ENCODE peak calls at places on chromosomes 12 and 14, in five cellular contexts. G is testis, V is uterus, N is A549, D is upper lobe of left lung. T is an unnamed sample.
A peak's percentile ranks its signal among the peaks of the same experiment; 100 is the strongest.

GRCh38 chr14:73227812-73228781 is 9.2 kb upstream of the PAPLN start:
- DNase-seq in V (peak; percentile 76), D (peak; percentile 43), N (peak; percentile 92), G (peak; percentile 67), T (no peak)

GRCh38 chr12:89673603-89674002 is 35.0 kb downstream of the ATP2B1 start:
- DNase-seq in D (no peak), V (no peak), N (no peak), G (no peak), T (no peak)

GRCh38 chr14:68094158-68094557 is 274.6 kb downstream of the RAD51B start:
- DNase-seq in G (no peak), V (no peak), D (no peak), N (no peak), T (no peak)

GRCh38 chr14:94015223-94015622 is 10.9 kb upstream of the OTUB2 start:
- DNase-seq in D (no peak), N (no peak), G (no peak), V (no peak), T (no peak)

GRCh38 chr12:89451876-89452275 is 72.7 kb downstream of the GALNT4 start:
- DNase-seq in G (peak; percentile 33), D (no peak), N (no peak), V (peak; percentile 29), T (no peak)

GRCh38 chr12:25311501-25311900 is 60.8 kb upstream of the KRAS start:
- DNase-seq in G (no peak), N (no peak), V (no peak), D (no peak), T (no peak)

GRCh38 chr14:28776482-28777266 is 10.1 kb downstream of the FOXG1 start:
- DNase-seq in G (no peak), N (no peak), D (no peak), V (no peak), T (no peak)

GRCh38 chr14:42192659-42193425 is 586.2 kb downstream of the LRFN5 start:
- DNase-seq in G (no peak), N (peak; percentile 93), D (no peak), V (no peak), T (no peak)

GRCh38 chr12:51675062-51675803 is 84.2 kb downstream of the SCN8A start:
- DNase-seq in N (no peak), G (no peak), D (no peak), V (no peak), T (no peak)

GRCh38 chr14:88189040-88189839 is 133.8 kb downstream of the KCNK10 start:
- DNase-seq in N (peak; percentile 87), D (no peak), V (peak; percentile 57), G (peak; percentile 96), T (peak; percentile 92)

GRCh38 chr12:77943466-77943865 is 112.8 kb downstream of the NAV3 start:
- DNase-seq in V (no peak), D (no peak), G (no peak), N (peak; percentile 73), T (no peak)

GRCh38 chr12:61902403-61902802 is 357.8 kb upstream of the USP15 start:
- DNase-seq in G (no peak), D (no peak), N (no peak), V (no peak), T (no peak)

GRCh38 chr12:132575661-132576060 is 34.7 kb downstream of the LRCOL1 start:
- DNase-seq in G (no peak), D (peak; percentile 78), V (no peak), N (no peak), T (no peak)

GRCh38 chr14:103516426-103517171 is 6.0 kb downstream of the CKB start:
- DNase-seq in N (no peak), D (no peak), V (no peak), G (no peak), T (no peak)

GRCh38 chr14:23633160-23633701 is 2.9 kb upstream of the DHRS2 start:
- DNase-seq in N (no peak), D (no peak), V (no peak), G (no peak), T (no peak)

GRCh38 chr14:70789361-70789760 is 20.0 kb downstream of the MAP3K9 start:
- DNase-seq in G (peak; percentile 68), D (no peak), V (no peak), N (no peak), T (no peak)

GRCh38 chr12:57893460-57894353 is 47.2 kb upstream of the CTDSP2 start:
- DNase-seq in N (no peak), G (peak; percentile 93), V (peak; percentile 98), D (peak; percentile 92), T (peak; percentile 79)

GRCh38 chr14:60315181-60315580 is 66.2 kb downstream of the PPM1A start:
- DNase-seq in V (no peak), N (no peak), G (no peak), D (no peak), T (no peak)

GRCh38 chr12:104886418-104887401 is 71.4 kb downstream of the SLC41A2 start:
- DNase-seq in N (no peak), D (no peak), V (no peak), G (no peak), T (no peak)

GRCh38 chr12:66329941-66330340 is 27.6 kb downstream of the HELB start:
- DNase-seq in N (no peak), V (no peak), D (no peak), G (peak; percentile 74), T (no peak)

GRCh38 chr14:102280376-102280962 is 24.5 kb downstream of the MOK start:
- DNase-seq in N (peak; percentile 77), V (no peak), D (no peak), G (no peak), T (no peak)

GRCh38 chr12:109573914-109574244 is 285 bp downstream of the MVK start:
- DNase-seq in N (no peak), D (no peak), V (no peak), G (no peak), T (no peak)
- TF ChIP-seq CTCF in N (no peak), D (no peak), V (no peak), G (no peak), T (no peak)

DNA sequence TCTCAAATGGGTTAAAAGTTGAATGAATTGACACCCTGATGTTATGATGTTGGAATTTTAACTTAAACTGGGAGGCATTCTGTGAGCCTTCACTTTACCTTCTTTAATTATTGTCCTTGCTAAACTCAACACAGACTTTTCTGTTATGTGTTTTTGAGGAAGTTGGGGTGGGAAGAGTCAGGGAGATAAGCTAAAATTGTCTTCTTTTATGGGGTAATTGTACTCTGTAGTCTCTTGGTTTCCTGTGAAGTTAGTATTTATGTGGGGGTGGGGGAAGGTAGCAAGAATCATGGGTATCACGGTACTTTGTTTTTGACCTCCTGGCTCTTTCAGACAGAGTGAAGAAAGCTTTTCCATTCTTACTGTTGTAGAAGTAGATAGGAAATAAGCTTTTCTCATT is 32.9 kb downstream of the RAB21 start:
- DNase-seq in G (no peak), D (no peak), N (no peak), V (no peak), T (no peak)
- TF ChIP-seq POLR2A in G (no peak), D (no peak), N (no peak), V (no peak), T (no peak)

GRCh38 chr14:56224691-56225681 is 106.8 kb downstream of the PELI2 start:
- DNase-seq in G (no peak), V (no peak), D (peak; percentile 19), N (peak; percentile 83), T (no peak)
- H3K27ac ChIP-seq in G (no peak overlapping the region), V (no peak overlapping the region), D (no peak overlapping the region), N (peak overlapping the region; percentile 69), T (no peak overlapping the region)

GRCh38 chr14:99655521-99655920 is 10.6 kb downstream of the HHIPL1 start:
- DNase-seq in D (no peak), N (no peak), V (no peak), G (no peak), T (no peak)
- TF ChIP-seq CTCF in D (no peak), N (no peak), V (no peak), G (no peak), T (no peak)

GRCh38 chr12:102917026-102917787 is at the start of gene PAH:
- DNase-seq in D (peak; percentile 61), G (peak; percentile 50), N (no peak), V (no peak), T (peak; percentile 49)
- TF ChIP-seq POLR2A in D (no peak), G (no peak), N (no peak), V (no peak), T (no peak)

DNA sequence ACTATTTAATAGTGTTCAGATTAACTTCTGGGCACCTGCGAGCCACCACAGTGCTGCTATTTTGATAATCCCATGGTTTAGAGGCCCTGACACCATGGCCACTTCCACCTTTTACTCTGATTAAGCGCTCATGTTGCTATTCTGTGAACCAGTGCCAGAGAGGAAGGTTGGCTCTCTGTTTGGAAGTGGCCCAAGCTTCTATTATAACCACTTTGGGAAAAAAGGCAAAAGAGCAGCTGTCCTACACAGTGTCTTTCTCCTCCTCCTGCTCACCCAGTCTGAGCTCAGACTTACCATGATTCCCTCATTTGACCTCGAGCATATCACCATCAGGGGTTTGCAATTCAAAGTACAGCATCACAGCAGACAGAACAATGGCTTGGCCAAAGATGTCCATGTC is 23.3 kb downstream of the DYRK2 start:
- DNase-seq in N (no peak), V (no peak), D (no peak), G (no peak), T (no peak)
- H3K27ac ChIP-seq in N (no peak overlapping the region), V (no peak overlapping the region), D (no peak overlapping the region), G (no peak overlapping the region), T (no peak overlapping the region)

T was measured in Peyer's patch.